ENCODE peak calls at places on chromosomes 7 and 10, in four cellular contexts. X, O, F and Z are unnamed samples.

GRCh38 chr10:24034571-24034970 is 174.4 kb upstream of the KIAA1217 start:
- DNase-seq in X (no peak), O (no peak), F (no peak), Z (no peak)

GRCh38 chr10:34143466-34143865 is 671.6 kb downstream of the PARD3 start:
- DNase-seq in X (no peak), O (no peak), F (no peak), Z (no peak)

GRCh38 chr7:102992820-102993531 is 80.2 kb downstream of the LRRC17 start:
- DNase-seq in X (peak), O (peak), F (peak), Z (peak)

GRCh38 chr7:100563809-100564400 is 9.8 kb downstream of the SAP25 start:
- DNase-seq in X (no peak), O (peak), F (no peak), Z (peak)

GRCh38 chr10:28291881-28292297 is 11.0 kb downstream of the MPP7 start:
- DNase-seq in X (peak), O (no peak), F (no peak), Z (no peak)

GRCh38 chr7:78218051-78218450 is 419.5 kb downstream of the PHTF2 start:
- DNase-seq in X (no peak), O (no peak), F (no peak), Z (no peak)

GRCh38 chr7:37391791-37392672 is 56.6 kb downstream of the ELMO1 start:
- DNase-seq in X (no peak), O (no peak), F (no peak), Z (no peak)

GRCh38 chr10:118207470-118208007 is 134.6 kb downstream of the FAM204A start:
- DNase-seq in X (no peak), O (no peak), F (peak), Z (no peak)

GRCh38 chr7:102248456-102249395 is 37.9 kb upstream of the SH2B2 start:
- DNase-seq in X (no peak), O (no peak), F (no peak), Z (no peak)

GRCh38 chr10:104038958-104039752 is 46.5 kb downstream of the COL17A1 start:
- DNase-seq in X (no peak), O (no peak), F (no peak), Z (no peak)

GRCh38 chr10:11162828-11163599 is 145.3 kb downstream of the CELF2 start:
- DNase-seq in X (no peak), O (no peak), F (no peak), Z (no peak)

GRCh38 chr10:91540714-91541113 is 92.2 kb downstream of the PPP1R3C start:
- DNase-seq in X (peak), O (no peak), F (no peak), Z (no peak)

GRCh38 chr7:13312327-13312726 is 624.9 kb downstream of the ARL4A start:
- DNase-seq in X (peak), O (no peak), F (no peak), Z (no peak)

GRCh38 chr10:80268266-80268665 is 21.2 kb downstream of the MAT1A start:
- DNase-seq in X (no peak), O (no peak), F (no peak), Z (no peak)

GRCh38 chr10:105068497-105068896 is 427.4 kb downstream of the SORCS3 start:
- DNase-seq in X (no peak), O (no peak), F (no peak), Z (no peak)

GRCh38 chr7:7664344-7664743 is 23.8 kb downstream of the UMAD1 start:
- DNase-seq in X (no peak), O (no peak), F (no peak), Z (no peak)

GRCh38 chr7:90675982-90676381 is 79.9 kb downstream of the CDK14 start:
- DNase-seq in X (no peak), O (no peak), F (no peak), Z (no peak)

GRCh38 chr10:66457629-66458028 is 468.2 kb upstream of the LRRTM3 start:
- DNase-seq in X (no peak), O (no peak), F (no peak), Z (no peak)

GRCh38 chr10:90652519-90652918 is 205.3 kb downstream of the HTR7 start:
- DNase-seq in X (peak), O (no peak), F (no peak), Z (no peak)

GRCh38 chr10:68423522-68423921 is 16.4 kb upstream of the RUFY2 start:
- DNase-seq in X (no peak), O (no peak), F (no peak), Z (no peak)

GRCh38 chr7:124162667-124163066 is 129.8 kb upstream of the TMEM229A start:
- DNase-seq in X (no peak), O (no peak), F (no peak), Z (no peak)

GRCh38 chr10:47311193-47311899 is 10.9 kb upstream of the GDF2 start:
- DNase-seq in X (no peak), O (peak), F (no peak), Z (no peak)

GRCh38 chr10:132434405-132435005 is 37.5 kb downstream of the PWWP2B start:
- DNase-seq in X (no peak), O (peak), F (no peak), Z (no peak)

GRCh38 chr7:84705701-84706100 is 481.2 kb downstream of the SEMA3D start:
- DNase-seq in X (no peak), O (no peak), F (no peak), Z (no peak)

GRCh38 chr7:142542938-142543337 is 206.3 kb upstream of the PRSS1 start:
- DNase-seq in X (no peak), O (no peak), F (no peak), Z (no peak)

GRCh38 chr10:126373982-126374381 is 14.3 kb downstream of the ADAM12 start:
- DNase-seq in X (no peak), O (no peak), F (no peak), Z (no peak)

GRCh38 chr10:75029874-75030273 is 81.6 kb upstream of the SAMD8 start:
- DNase-seq in X (no peak), O (no peak), F (no peak), Z (no peak)

GRCh38 chr10:88992945-88993537 is 2.4 kb downstream of the FAS start:
- DNase-seq in X (no peak), O (no peak), F (no peak), Z (no peak)

GRCh38 chr7:30933124-30933893 is 21.7 kb downstream of the AQP1 start:
- DNase-seq in X (no peak), O (no peak), F (no peak), Z (no peak)

GRCh38 chr10:78614267-78614666 is 454.5 kb upstream of the ZMIZ1 start:
- DNase-seq in X (no peak), O (no peak), F (no peak), Z (no peak)

GRCh38 chr7:115218076-115218475 is 296.2 kb downstream of the MDFIC start:
- DNase-seq in X (no peak), O (no peak), F (no peak), Z (no peak)

GRCh38 chr7:128876127-128876526 is 13.5 kb downstream of the ATP6V1F start:
- DNase-seq in X (no peak), O (no peak), F (no peak), Z (no peak)

GRCh38 chr10:110192552-110192951 is 14.9 kb upstream of the MXI1 start:
- DNase-seq in X (no peak), O (peak), F (no peak), Z (no peak)

GRCh38 chr7:1364068-1364905 is 95.0 kb downstream of the MICALL2 start:
- DNase-seq in X (no peak), O (no peak), F (no peak), Z (no peak)

GRCh38 chr7:49244543-49244942 is 320.2 kb downstream of the CDC14C start:
- DNase-seq in X (no peak), O (no peak), F (no peak), Z (no peak)

GRCh38 chr7:20352573-20353304 is 22.0 kb downstream of the ITGB8 start:
- DNase-seq in X (peak), O (no peak), F (no peak), Z (no peak)

GRCh38 chr7:87220026-87220733 is 648 bp upstream of the TMEM243 start:
- DNase-seq in X (peak), O (peak), F (peak), Z (no peak)

GRCh38 chr7:124369310-124369709 is 336.4 kb upstream of the TMEM229A start:
- DNase-seq in X (no peak), O (no peak), F (no peak), Z (no peak)

DNA sequence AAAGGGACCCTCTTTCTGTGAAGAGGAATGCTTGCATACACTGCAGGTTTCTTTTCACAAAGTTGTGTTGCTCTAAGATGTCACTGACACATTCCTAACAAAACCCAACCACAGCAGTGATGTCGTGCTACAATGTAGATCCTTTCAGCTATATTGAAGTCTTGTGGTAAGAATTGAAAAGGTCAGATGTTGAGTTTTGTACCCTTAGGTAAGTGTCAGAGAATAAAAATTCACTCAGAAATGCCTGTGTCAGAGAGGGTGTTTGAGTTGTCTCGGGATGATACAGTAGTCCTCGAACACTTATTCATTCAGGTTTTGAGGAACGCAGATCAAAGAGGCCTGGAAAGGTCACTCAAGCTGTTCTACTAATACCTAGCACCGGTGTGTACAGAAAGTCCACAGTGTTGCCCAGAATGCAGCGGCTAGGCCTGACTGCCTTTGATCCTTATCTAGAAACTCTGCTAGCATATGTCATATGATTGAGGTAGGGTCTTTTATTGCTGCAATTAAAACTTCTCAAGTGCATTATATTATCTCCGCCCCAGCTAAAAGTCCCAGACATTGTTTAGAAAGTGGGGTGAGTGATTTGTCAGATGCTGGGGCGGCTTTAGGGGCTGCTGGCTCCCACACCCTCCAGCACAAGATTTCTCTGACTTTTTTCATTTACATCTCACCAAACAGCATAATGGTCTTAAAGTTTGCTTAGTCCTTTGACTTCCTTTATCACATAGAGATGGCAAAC is 26.0 kb downstream of the RNF32 start:
- DNase-seq in X (no peak), O (no peak), F (peak), Z (no peak)
- TF ChIP-seq TCF7L2 in X (no peak), O (no peak), F (peak), Z (peak)

GRCh38 chr10:44263771-44264170 is 121.1 kb downstream of the CXCL12 start:
- DNase-seq in X (no peak), O (no peak), F (no peak), Z (no peak)
- H3K4me3 ChIP-seq in X (no peak), O (no peak), F (no peak), Z (no peak)

GRCh38 chr7:45133877-45134276 is 22.4 kb upstream of the TBRG4 start:
- DNase-seq in X (no peak), O (no peak), F (no peak), Z (no peak)

GRCh38 chr7:45132708-45133320 is 21.3 kb upstream of the TBRG4 start:
- DNase-seq in X (no peak), O (no peak), F (no peak), Z (no peak)

GRCh38 chr7:45133352-45133751 is 21.9 kb upstream of the TBRG4 start:
- DNase-seq in X (no peak), O (no peak), F (no peak), Z (no peak)

GRCh38 chr7:45138433-45139267 is 18.9 kb upstream of the RAMP3 start:
- DNase-seq in X (no peak), O (peak), F (no peak), Z (no peak)

DNA sequence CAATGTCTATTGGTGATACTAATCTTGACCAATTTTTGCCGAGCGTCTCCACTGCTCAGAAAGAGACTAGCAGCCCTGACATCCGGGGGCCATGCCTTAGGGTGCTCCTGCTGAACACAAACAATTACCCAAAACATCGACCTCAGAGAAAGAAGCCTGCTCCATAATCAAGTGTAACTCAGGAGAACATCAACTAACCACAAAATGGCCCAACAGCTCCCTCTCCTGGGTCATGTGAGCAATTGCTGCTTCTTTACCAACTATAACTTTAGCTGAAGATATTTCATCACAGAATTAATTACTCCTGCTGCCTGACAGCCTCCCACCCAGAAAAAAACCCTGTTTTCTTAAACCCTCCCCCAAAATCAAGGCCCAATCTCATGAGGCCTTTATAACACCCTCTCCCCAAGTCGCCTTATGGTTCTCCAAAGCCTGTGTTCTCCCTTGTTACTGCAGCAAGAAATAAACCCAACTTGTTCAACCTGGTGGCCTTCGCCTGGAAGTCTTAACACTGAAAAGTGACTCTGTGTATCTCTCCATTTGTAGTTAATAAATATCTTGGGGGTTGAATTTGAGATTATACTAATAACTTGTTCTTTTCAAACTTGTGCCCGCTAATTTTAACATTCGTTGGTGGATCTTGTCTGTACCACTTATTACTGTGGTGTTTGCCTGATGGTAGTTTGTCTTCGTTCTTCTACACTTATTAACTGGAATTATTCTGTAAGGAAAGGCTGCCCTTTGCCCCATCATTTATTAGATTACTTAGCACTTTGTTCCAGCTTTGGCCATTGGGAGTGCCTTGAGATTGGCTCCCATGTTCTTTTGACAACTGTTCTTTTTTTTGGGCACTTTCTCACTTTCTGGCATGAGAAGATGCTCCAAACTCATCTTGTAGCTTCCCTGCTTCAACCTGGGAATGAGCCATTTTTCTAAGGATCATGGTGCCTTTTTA is 21.2 kb upstream of the RAMP3 start:
- DNase-seq in X (peak), O (peak), F (peak), Z (peak)
- TF ChIP-seq TCF7L2 in X (no peak), O (no peak), F (no peak), Z (no peak)

GRCh38 chr7:131381069-131381838 is 53.6 kb downstream of the MKLN1 start:
- DNase-seq in X (no peak), O (no peak), F (no peak), Z (no peak)

GRCh38 chr7:131383417-131383816 is 55.7 kb downstream of the MKLN1 start:
- DNase-seq in X (no peak), O (no peak), F (no peak), Z (no peak)

GRCh38 chr7:131388126-131388525 is 60.5 kb downstream of the MKLN1 start:
- DNase-seq in X (no peak), O (no peak), F (no peak), Z (no peak)

GRCh38 chr7:131383937-131384635 is 56.4 kb downstream of the MKLN1 start:
- DNase-seq in X (no peak), O (no peak), F (no peak), Z (no peak)

GRCh38 chr7:131385039-131385605 is 57.4 kb downstream of the MKLN1 start:
- DNase-seq in X (no peak), O (no peak), F (no peak), Z (no peak)
- H3K4me3 ChIP-seq in X (no peak), O (no peak), F (no peak), Z (no peak)

GRCh38 chr10:12186324-12186723 is 9.4 kb downstream of the NUDT5 start:
- DNase-seq in X (no peak), O (no peak), F (no peak), Z (no peak)
- TF ChIP-seq TCF7L2 in X (no peak), O (no peak), F (no peak), Z (no peak)

GRCh38 chr7:158994687-158995086 is 138.3 kb downstream of the DYNC2I1 start:
- DNase-seq in X (no peak), O (no peak), F (no peak), Z (no peak)

GRCh38 chr7:158997110-158997453 is 140.7 kb downstream of the DYNC2I1 start:
- DNase-seq in X (no peak), O (no peak), F (no peak), Z (no peak)

GRCh38 chr7:158995514-158995913 is 139.2 kb downstream of the DYNC2I1 start:
- DNase-seq in X (no peak), O (no peak), F (no peak), Z (no peak)

GRCh38 chr7:158997471-158997870 is 141.1 kb downstream of the DYNC2I1 start:
- DNase-seq in X (no peak), O (no peak), F (no peak), Z (no peak)

DNA sequence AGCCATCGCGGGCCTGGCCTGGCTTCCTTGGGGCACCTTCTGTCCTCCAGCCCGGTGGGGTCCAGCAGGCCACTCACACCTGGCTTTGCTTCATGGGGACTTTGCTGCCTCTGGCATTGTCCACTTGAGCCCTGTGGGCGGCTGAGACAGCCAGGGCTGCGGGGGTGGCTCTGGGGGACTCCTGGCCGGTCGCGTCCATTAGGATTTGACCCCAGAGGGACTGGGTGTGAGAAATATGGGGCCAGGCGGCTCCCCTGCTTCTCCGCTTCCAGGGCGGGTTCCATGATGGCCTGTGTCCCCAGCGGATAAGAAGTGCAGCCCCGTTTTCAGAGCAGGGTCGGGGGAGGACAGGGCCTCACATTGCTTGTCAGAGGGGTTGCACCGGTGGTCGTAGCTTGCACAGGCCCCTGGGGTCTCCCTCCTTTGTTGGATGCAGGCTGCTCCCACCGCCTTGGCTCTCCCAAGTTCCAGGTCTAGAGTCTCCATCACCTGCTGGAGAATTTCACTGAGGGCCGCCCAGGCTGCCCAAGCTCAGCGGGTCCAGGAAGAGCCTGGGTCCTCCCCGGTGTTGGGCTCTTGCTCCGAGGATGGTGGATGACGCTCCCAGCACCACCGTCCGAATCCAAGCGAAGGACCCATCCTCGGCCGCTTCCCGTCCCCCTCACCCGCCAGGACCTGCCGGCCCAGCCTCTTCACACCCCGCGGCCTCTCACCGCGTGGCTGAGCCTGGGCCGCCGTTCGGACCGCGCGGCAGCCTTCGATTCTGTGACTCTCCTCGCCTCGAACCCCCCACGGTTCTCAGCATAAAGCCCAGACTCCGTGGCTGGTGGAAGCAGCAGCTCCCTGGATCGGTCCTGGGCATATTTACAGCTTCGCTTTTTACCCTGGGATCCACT is 140.1 kb downstream of the DYNC2I1 start:
- DNase-seq in X (no peak), O (no peak), F (no peak), Z (no peak)
- H3K4me3 ChIP-seq in X (no peak), O (no peak), F (no peak), Z (no peak)

GRCh38 chr7:112131016-112131415 is 75.2 kb downstream of the DOCK4 start:
- DNase-seq in X (no peak), O (no peak), F (no peak), Z (no peak)

GRCh38 chr7:112129655-112130323 is 76.4 kb downstream of the DOCK4 start:
- DNase-seq in X (no peak), O (no peak), F (peak), Z (no peak)

GRCh38 chr7:112133328-112133727 is 72.9 kb downstream of the DOCK4 start:
- DNase-seq in X (no peak), O (no peak), F (no peak), Z (no peak)

GRCh38 chr7:112134039-112134438 is 72.2 kb downstream of the DOCK4 start:
- DNase-seq in X (no peak), O (no peak), F (no peak), Z (no peak)

DNA sequence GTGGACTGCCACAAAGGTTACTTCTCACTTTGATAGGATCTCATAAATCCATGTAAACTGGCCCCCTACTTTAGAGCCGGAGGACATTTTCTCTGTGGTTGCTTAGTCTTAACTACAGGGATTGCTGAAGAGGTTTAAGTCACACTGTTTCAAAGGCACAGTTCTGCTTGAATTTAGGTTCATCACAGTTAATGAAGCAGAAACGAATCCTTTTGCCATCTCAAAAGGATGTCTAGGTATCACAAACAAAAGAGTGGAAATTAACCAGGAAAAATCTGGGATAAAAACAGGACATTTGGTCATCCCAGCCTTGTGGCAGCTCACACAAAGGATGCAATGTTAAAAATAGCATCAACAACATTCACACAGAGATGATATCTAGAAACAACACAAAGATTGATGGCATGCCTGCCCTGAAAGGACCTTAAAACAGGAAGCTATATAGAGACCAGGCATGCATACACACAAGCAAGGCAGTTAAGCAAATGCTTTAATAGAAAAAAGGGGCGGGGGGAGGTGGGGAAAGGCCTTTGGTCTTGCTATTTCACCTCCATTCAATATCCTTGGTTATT is 74.0 kb downstream of the DOCK4 start:
- DNase-seq in X (no peak), O (no peak), F (peak), Z (no peak)
- TF ChIP-seq TCF7L2 in X (no peak), O (no peak), F (no peak), Z (no peak)